ENCODE peak calls at places on chromosomes 1 and 21, in ten cellular contexts. L, H, V, T, N, I, P, R, K and G are unnamed samples.

GRCh38 chr1:3671371-3672180 is 19.3 kb downstream of the TP73 start:
- DNase-seq in L (no peak), H (peak), V (peak), T (no peak), N (no peak), I (no peak), P (peak), R (no peak), K (peak), G (no peak)

GRCh38 chr1:204059970-204060369 is 12.9 kb upstream of the SOX13 start:
- DNase-seq in L (no peak), H (no peak), V (no peak), T (no peak), N (no peak), I (no peak), P (no peak), R (no peak), K (no peak), G (no peak)

GRCh38 chr1:47875831-47876586 is 121.2 kb downstream of the TRABD2B start:
- DNase-seq in L (no peak), H (no peak), V (no peak), T (no peak), N (no peak), I (no peak), P (no peak), R (no peak), K (no peak), G (peak)

GRCh38 chr1:204367956-204368355 is 8.2 kb upstream of the PLEKHA6 start:
- DNase-seq in L (no peak), H (no peak), V (no peak), T (no peak), N (no peak), I (no peak), P (no peak), R (no peak), K (no peak), G (no peak)

GRCh38 chr1:20472860-20473711 is 12.9 kb downstream of the CAMK2N1 start:
- DNase-seq in L (peak), H (no peak), V (peak), T (peak), N (peak), I (peak), P (peak), R (no peak), K (peak), G (peak)

GRCh38 chr21:43688906-43689305 is 29.5 kb downstream of the RRP1B start:
- DNase-seq in L (no peak), H (no peak), V (no peak), T (no peak), N (no peak), I (no peak), P (no peak), R (no peak), K (no peak), G (no peak)

GRCh38 chr1:206030714-206031113 is 7.0 kb upstream of the CTSE start:
- DNase-seq in L (peak), H (peak), V (peak), T (peak), N (peak), I (peak), P (peak), R (peak), K (peak), G (peak)

GRCh38 chr1:19448491-19449439 is 36.6 kb downstream of the CAPZB start:
- DNase-seq in L (peak), H (peak), V (no peak), T (no peak), N (peak), I (peak), P (peak), R (no peak), K (peak), G (peak)

GRCh38 chr1:12774801-12775345 is 1.3 kb downstream of the PRAMEF12 start:
- DNase-seq in L (no peak), H (no peak), V (no peak), T (no peak), N (no peak), I (no peak), P (no peak), R (no peak), K (no peak), G (no peak)

GRCh38 chr1:213325482-213325881 is 274.4 kb downstream of the RPS6KC1 start:
- DNase-seq in L (no peak), H (no peak), V (no peak), T (no peak), N (no peak), I (no peak), P (no peak), R (no peak), K (no peak), G (no peak)

GRCh38 chr21:26844258-26845065 is 747 bp downstream of the ADAMTS1 start:
- DNase-seq in L (no peak), H (no peak), V (peak), T (no peak), N (no peak), I (peak), P (peak), R (no peak), K (peak), G (peak)

GRCh38 chr1:64482128-64482527 is 12.2 kb downstream of the CACHD1 start:
- DNase-seq in L (no peak), H (no peak), V (no peak), T (no peak), N (no peak), I (no peak), P (no peak), R (no peak), K (no peak), G (no peak)

GRCh38 chr1:175132456-175132855 is 60.1 kb downstream of the KIAA0040 start:
- DNase-seq in L (no peak), H (no peak), V (no peak), T (no peak), N (no peak), I (peak), P (no peak), R (no peak), K (no peak), G (no peak)

GRCh38 chr1:21524686-21525339 is 15.6 kb downstream of the ALPL start:
- DNase-seq in L (no peak), H (no peak), V (no peak), T (peak), N (no peak), I (no peak), P (no peak), R (no peak), K (no peak), G (peak)

GRCh38 chr1:111604931-111605330 is 14.7 kb upstream of the RAP1A start:
- DNase-seq in L (no peak), H (peak), V (no peak), T (no peak), N (no peak), I (peak), P (no peak), R (no peak), K (no peak), G (no peak)

GRCh38 chr21:36565616-36566015 is 85.7 kb upstream of the CLDN14 start:
- DNase-seq in L (no peak), H (no peak), V (no peak), T (no peak), N (no peak), I (no peak), P (no peak), R (no peak), K (no peak), G (no peak)

GRCh38 chr1:82979593-82980230 is 1019.2 kb downstream of the TTLL7 start:
- DNase-seq in L (no peak), H (no peak), V (no peak), T (no peak), N (no peak), I (no peak), P (no peak), R (no peak), K (no peak), G (no peak)

GRCh38 chr1:26177182-26177684 is at the start of gene CNKSR1:
- DNase-seq in L (no peak), H (no peak), V (no peak), T (peak), N (peak), I (no peak), P (no peak), R (no peak), K (no peak), G (peak)

GRCh38 chr1:149927535-149928387 is at the start of gene SF3B4:
- DNase-seq in L (peak), H (peak), V (peak), T (peak), N (peak), I (peak), P (peak), R (peak), K (peak), G (peak)
- TF ChIP-seq POLR2A in L (peak), H (peak), V (peak), T (peak), N (peak), I (peak), P (peak), R (peak), K (peak), G (peak)

GRCh38 chr1:210340751-210341328 is 12.1 kb downstream of the HHAT start:
- DNase-seq in L (no peak), H (no peak), V (no peak), T (no peak), N (no peak), I (no peak), P (no peak), R (no peak), K (no peak), G (no peak)

GRCh38 chr1:210339500-210339899 is 10.8 kb downstream of the HHAT start:
- DNase-seq in L (no peak), H (no peak), V (no peak), T (no peak), N (no peak), I (no peak), P (no peak), R (no peak), K (no peak), G (no peak)

GRCh38 chr1:210340311-210340710 is 11.6 kb downstream of the HHAT start:
- DNase-seq in L (no peak), H (no peak), V (no peak), T (no peak), N (no peak), I (no peak), P (no peak), R (no peak), K (no peak), G (no peak)

GRCh38 chr1:210344706-210345105 is 16.0 kb downstream of the HHAT start:
- DNase-seq in L (no peak), H (no peak), V (no peak), T (no peak), N (no peak), I (no peak), P (no peak), R (no peak), K (no peak), G (no peak)

DNA sequence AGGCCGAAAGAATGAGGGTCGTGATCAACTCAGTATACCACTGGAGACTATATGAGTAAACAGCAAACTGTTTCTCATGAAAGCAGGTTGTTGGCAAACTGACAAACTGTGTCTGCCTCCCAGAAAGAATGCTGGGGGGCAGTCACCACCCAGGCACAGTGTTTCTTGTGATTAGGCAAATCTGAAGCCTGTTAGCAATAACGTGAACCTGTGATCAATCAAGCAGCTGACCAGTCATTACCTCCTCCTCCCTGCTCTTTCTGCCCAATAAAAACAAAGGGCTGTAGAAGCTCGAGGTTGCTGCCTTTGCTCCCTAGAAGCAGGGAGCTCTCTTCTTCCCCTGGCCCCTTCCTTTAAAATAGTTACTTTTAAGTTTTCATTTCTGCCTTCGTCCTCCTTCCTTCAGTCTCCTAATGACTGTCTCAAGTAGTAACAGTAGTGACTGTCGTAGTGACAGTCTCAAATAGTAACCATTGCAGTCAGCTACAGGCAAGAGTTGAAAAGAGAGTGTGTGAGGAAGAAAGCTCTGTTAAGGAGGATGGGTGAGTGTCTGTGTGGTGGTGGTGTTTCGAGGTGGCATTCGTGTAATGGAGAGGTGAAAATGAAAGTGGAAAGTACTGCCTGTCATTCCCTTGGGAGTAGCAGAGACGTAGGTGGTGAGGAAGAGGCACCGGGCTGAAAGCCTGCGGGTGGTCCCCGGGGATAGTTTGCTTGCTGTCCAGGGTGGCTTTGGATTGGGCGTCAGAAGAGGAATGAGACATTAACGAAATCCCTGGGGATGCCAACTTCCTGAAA is 14.5 kb downstream of the HHAT start:
- DNase-seq in L (no peak), H (peak), V (no peak), T (no peak), N (no peak), I (no peak), P (no peak), R (no peak), K (no peak), G (no peak)
- TF ChIP-seq POLR2A in L (no peak), H (no peak), V (no peak), T (no peak), N (no peak), I (no peak), P (no peak), R (no peak), K (no peak), G (no peak)

GRCh38 chr1:230157409-230158390 is 90.7 kb downstream of the GALNT2 start:
- DNase-seq in L (no peak), H (no peak), V (no peak), T (no peak), N (no peak), I (no peak), P (peak), R (no peak), K (no peak), G (peak)
- TF ChIP-seq POLR2A in L (no peak), H (no peak), V (no peak), T (no peak), N (no peak), I (no peak), P (no peak), R (no peak), K (no peak), G (no peak)

GRCh38 chr21:14453964-14454641 is 71.2 kb upstream of the HSPA13 start:
- DNase-seq in L (no peak), H (no peak), V (no peak), T (no peak), N (no peak), I (no peak), P (no peak), R (no peak), K (no peak), G (no peak)
- TF ChIP-seq POLR2A in L (no peak), H (no peak), V (no peak), T (no peak), N (no peak), I (no peak), P (no peak), R (no peak), K (no peak), G (no peak)

GRCh38 chr1:53011175-53011574 is 50.8 kb upstream of the PODN start:
- DNase-seq in L (no peak), H (no peak), V (no peak), T (no peak), N (no peak), I (no peak), P (no peak), R (no peak), K (no peak), G (no peak)

GRCh38 chr1:53015508-53015860 is 46.5 kb upstream of the PODN start:
- DNase-seq in L (no peak), H (no peak), V (no peak), T (no peak), N (no peak), I (no peak), P (no peak), R (no peak), K (no peak), G (no peak)

GRCh38 chr1:53020588-53020987 is 41.4 kb upstream of the PODN start:
- DNase-seq in L (no peak), H (no peak), V (no peak), T (no peak), N (no peak), I (no peak), P (no peak), R (no peak), K (no peak), G (no peak)

GRCh38 chr1:53016705-53017104 is 45.3 kb upstream of the PODN start:
- DNase-seq in L (no peak), H (no peak), V (no peak), T (no peak), N (no peak), I (peak), P (no peak), R (no peak), K (no peak), G (no peak)

DNA sequence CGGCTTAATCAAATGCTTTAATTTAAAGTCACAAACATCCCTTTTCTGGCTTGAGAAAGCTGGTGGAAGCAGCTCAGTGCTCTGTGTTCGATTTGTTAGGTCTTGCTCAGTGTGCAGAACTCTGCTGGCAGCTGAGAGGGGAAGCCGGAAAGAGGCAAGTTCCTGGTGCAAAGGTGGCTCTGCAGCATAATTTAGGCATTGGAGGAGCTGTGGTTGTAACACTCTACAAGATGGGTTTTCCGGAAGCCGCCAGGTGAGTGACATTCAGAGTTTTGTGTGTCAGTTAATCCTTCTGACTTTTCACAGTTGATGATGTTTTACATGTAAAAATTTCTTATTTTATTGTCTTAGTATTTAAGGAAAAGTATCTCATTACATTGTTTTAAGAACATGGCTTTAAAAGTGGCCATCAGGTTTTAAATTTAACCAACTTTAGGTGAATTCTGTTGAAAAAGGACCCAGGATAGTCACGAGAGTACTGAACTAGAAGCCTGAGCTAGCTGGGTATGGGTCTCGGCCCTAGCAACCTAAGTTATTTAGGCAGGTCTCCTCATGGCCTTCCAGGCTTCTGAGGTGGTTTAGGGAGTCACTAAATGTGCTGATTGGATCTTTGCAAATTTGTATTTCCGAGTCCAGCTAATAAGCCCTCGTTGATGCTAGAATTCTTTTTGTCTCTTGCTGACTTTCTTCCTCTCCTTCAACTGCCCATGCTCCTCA is 47.1 kb upstream of the PODN start:
- DNase-seq in L (peak), H (peak), V (peak), T (peak), N (peak), I (peak), P (peak), R (peak), K (peak), G (peak)
- TF ChIP-seq POLR2A in L (no peak), H (peak), V (peak), T (no peak), N (peak), I (no peak), P (no peak), R (peak), K (no peak), G (peak)

GRCh38 chr1:29671446-29671845 is 435.1 kb downstream of the PTPRU start:
- DNase-seq in L (no peak), H (no peak), V (no peak), T (no peak), N (no peak), I (no peak), P (no peak), R (no peak), K (no peak), G (no peak)

GRCh38 chr1:29672955-29673507 is 436.7 kb downstream of the PTPRU start:
- DNase-seq in L (no peak), H (no peak), V (no peak), T (peak), N (no peak), I (no peak), P (no peak), R (no peak), K (no peak), G (no peak)

GRCh38 chr1:29671957-29672356 is 435.6 kb downstream of the PTPRU start:
- DNase-seq in L (no peak), H (no peak), V (no peak), T (no peak), N (no peak), I (no peak), P (no peak), R (no peak), K (no peak), G (no peak)

GRCh38 chr1:29673669-29674624 is 437.6 kb downstream of the PTPRU start:
- DNase-seq in L (no peak), H (no peak), V (no peak), T (peak), N (no peak), I (no peak), P (no peak), R (no peak), K (no peak), G (no peak)

DNA sequence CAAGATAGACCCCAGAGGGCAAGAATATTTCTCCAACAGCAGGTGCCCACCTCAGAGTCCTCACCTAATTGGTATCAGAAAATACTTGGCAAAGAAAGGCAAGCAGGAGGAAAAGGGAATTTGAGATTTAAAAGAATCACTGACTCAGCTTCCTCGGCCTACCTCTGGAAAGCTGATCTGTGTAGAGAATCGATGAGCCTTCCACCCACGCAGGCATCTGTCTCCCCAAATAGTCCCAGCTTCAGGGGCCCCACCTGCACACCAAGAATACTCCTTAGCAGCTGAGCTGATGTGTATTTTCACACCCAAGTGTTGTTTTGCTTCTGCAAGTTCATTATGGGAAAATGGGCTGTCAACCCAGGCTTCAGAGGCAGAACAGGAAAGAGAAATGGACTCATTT is 436.1 kb downstream of the PTPRU start:
- DNase-seq in L (no peak), H (no peak), V (no peak), T (no peak), N (no peak), I (no peak), P (no peak), R (no peak), K (no peak), G (no peak)
- TF ChIP-seq POLR2A in L (no peak), H (no peak), V (no peak), T (no peak), N (no peak), I (no peak), P (no peak), R (no peak), K (no peak), G (no peak)

DNA sequence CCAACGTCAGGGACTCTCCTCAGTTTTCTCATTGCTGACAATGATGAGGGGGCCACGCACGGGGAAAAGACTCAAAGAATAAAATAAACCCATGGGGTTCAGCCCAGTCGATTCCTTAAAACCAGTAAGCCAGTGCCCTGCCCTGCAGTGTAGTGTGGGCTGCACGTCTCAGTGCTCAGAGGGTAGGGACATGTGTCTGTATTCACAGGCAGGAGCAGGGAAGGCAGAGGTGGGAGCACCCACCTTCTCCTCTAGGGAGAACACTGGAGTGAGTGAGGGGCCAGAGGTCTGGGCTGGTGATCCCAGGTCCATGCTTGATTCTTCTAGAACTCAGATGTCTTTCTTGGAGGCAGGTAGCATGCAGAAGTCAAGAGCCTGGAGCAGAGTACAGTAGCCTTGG is 303.6 kb downstream of the MATN1 start:
- DNase-seq in L (no peak), H (no peak), V (no peak), T (no peak), N (no peak), I (no peak), P (no peak), R (no peak), K (no peak), G (no peak)
- TF ChIP-seq POLR2A in L (no peak), H (no peak), V (no peak), T (no peak), N (no peak), I (no peak), P (no peak), R (no peak), K (no peak), G (no peak)